ENCODE peak calls at places on chromosomes 16 and 17, in five cellular contexts. O, H, T, G and C are unnamed samples.

GRCh38 chr17:30148376-30148775 is 31.8 kb downstream of the NSRP1 start:
- DNase-seq in O (no peak), H (no peak), G (no peak), T (no peak), C (no peak)

GRCh38 chr16:66484453-66485213 is 57.5 kb downstream of the BEAN1 start:
- DNase-seq in G (no peak), T (no peak), O (no peak), H (no peak), C (no peak)

GRCh38 chr16:73202176-73202729 is 154.3 kb upstream of the ZFHX3 start:
- DNase-seq in T (no peak), O (peak; percentile 95), H (no peak), G (no peak), C (peak; percentile 93)

GRCh38 chr17:33401253-33401652 is 108.2 kb upstream of the ASIC2 start:
- DNase-seq in H (no peak), O (no peak), G (no peak), T (no peak), C (no peak)

GRCh38 chr17:65593870-65594584 is 32.6 kb upstream of the AXIN2 start:
- DNase-seq in G (no peak), O (no peak), T (peak; percentile 9), H (no peak), C (no peak)

GRCh38 chr17:28488154-28488883 is 14.9 kb downstream of the SLC13A2 start:
- DNase-seq in H (no peak), T (no peak), G (no peak), O (no peak), C (peak; percentile 56)

GRCh38 chr16:83247767-83248372 is 559.9 kb upstream of the HSBP1 start:
- DNase-seq in O (no peak), T (no peak), G (no peak), H (no peak), C (no peak)

GRCh38 chr17:2475056-2475455 is 36.6 kb downstream of the METTL16 start:
- DNase-seq in G (no peak), T (no peak), H (no peak), O (no peak), C (no peak)

GRCh38 chr17:596763-597644 is 117.6 kb downstream of the VPS53 start:
- DNase-seq in G (no peak), H (no peak), O (no peak), T (no peak), C (no peak)

GRCh38 chr17:66602659-66603363 is 232.1 kb upstream of the CACNG5 start:
- DNase-seq in G (no peak), T (no peak), O (no peak), H (no peak), C (no peak)